ENCODE peak calls at places on chromosomes 1 and 21, in nine cellular contexts. R is Peyer's patch, F is spleen, K is psoas muscle, H is upper lobe of right lung, L is MM.1S, V is ascending aorta, C is Panc1, Q is lower lobe of right lung. U is an unnamed sample.

GRCh38 chr21:32392299-32392879 is 423 bp downstream of the URB1 start:
- DNase-seq in R (no peak), F (no peak), K (no peak), H (no peak), L (peak; percentile 43), V (no peak), C (no peak), Q (no peak), U (no peak)

GRCh38 chr1:216894499-216894898 is 171.3 kb upstream of the ESRRG start:
- DNase-seq in R (no peak), F (no peak), K (no peak), H (no peak), L (no peak), V (no peak), C (no peak), Q (no peak), U (no peak)

GRCh38 chr1:87194856-87195255 is 133.8 kb upstream of the LMO4 start:
- DNase-seq in R (no peak), F (no peak), K (no peak), H (no peak), L (no peak), V (no peak), C (no peak), Q (no peak), U (no peak)

GRCh38 chr1:61403863-61404615 is 320.9 kb downstream of the TM2D1 start:
- DNase-seq in R (no peak), F (no peak), K (no peak), H (no peak), L (no peak), V (no peak), C (no peak), Q (no peak), U (peak; percentile 25)

GRCh38 chr21:25283720-25284119 is 323.6 kb downstream of the MRPL39 start:
- DNase-seq in R (no peak), F (no peak), K (no peak), H (no peak), L (peak; percentile 59), V (no peak), C (no peak), Q (no peak), U (no peak)

GRCh38 chr1:65948609-65949229 is 156.0 kb downstream of the PDE4B start:
- DNase-seq in R (no peak), F (no peak), K (no peak), H (no peak), L (no peak), V (no peak), C (no peak), Q (no peak), U (no peak)

GRCh38 chr1:19974822-19975416 is 4.5 kb downstream of the PLA2G2A start:
- DNase-seq in R (peak; percentile 67), F (no peak), K (peak; percentile 60), H (no peak), L (no peak), V (no peak), C (peak; percentile 45), Q (no peak), U (peak; percentile 81)

GRCh38 chr1:24364605-24364974 is 45.4 kb downstream of the GRHL3 start:
- DNase-seq in R (peak; percentile 65), F (no peak), K (no peak), H (no peak), L (no peak), V (no peak), C (no peak), Q (no peak), U (peak; percentile 75)

GRCh38 chr1:83641828-83642443 is 357.0 kb downstream of the TTLL7 start:
- DNase-seq in R (no peak), F (no peak), K (no peak), H (no peak), L (no peak), V (no peak), C (no peak), Q (no peak), U (no peak)

GRCh38 chr1:36411674-36412648 is 14.3 kb upstream of the LSM10 start:
- DNase-seq in R (no peak), F (no peak), K (no peak), H (no peak), L (peak; percentile 46), V (no peak), C (no peak), Q (no peak), U (no peak)

GRCh38 chr1:229007701-229008100 is 263.2 kb upstream of the RAB4A start:
- DNase-seq in R (no peak), F (no peak), K (no peak), H (no peak), L (no peak), V (no peak), C (no peak), Q (no peak), U (no peak)

GRCh38 chr1:38465463-38465862 is 394.1 kb downstream of the RRAGC start:
- DNase-seq in R (no peak), F (no peak), K (no peak), H (no peak), L (no peak), V (no peak), C (no peak), Q (no peak), U (no peak)

GRCh38 chr1:247338723-247339270 is 7.1 kb upstream of the ZNF496 start:
- DNase-seq in R (no peak), F (no peak), K (no peak), H (no peak), L (no peak), V (no peak), C (no peak), Q (no peak), U (no peak)

GRCh38 chr1:108199231-108199657 is 899 bp downstream of the SLC25A24 start:
- DNase-seq in R (peak; percentile 59), F (no peak), K (no peak), H (no peak), L (no peak), V (no peak), C (no peak), Q (no peak), U (peak; percentile 60)

GRCh38 chr1:210332719-210333398 is 4.2 kb downstream of the HHAT start:
- DNase-seq in R (peak; percentile 78), F (no peak), K (no peak), H (no peak), L (peak; percentile 99), V (peak; percentile 59), C (no peak), Q (no peak), U (no peak)

GRCh38 chr1:178451529-178451928 is 45.2 kb downstream of the CLEC20A start:
- DNase-seq in R (no peak), F (no peak), K (no peak), H (no peak), L (no peak), V (no peak), C (no peak), Q (no peak), U (no peak)

GRCh38 chr1:184069675-184070074 is 18.1 kb downstream of the TSEN15 start:
- DNase-seq in R (no peak), F (no peak), K (no peak), H (no peak), L (no peak), V (no peak), C (no peak), Q (no peak), U (no peak)

DNA sequence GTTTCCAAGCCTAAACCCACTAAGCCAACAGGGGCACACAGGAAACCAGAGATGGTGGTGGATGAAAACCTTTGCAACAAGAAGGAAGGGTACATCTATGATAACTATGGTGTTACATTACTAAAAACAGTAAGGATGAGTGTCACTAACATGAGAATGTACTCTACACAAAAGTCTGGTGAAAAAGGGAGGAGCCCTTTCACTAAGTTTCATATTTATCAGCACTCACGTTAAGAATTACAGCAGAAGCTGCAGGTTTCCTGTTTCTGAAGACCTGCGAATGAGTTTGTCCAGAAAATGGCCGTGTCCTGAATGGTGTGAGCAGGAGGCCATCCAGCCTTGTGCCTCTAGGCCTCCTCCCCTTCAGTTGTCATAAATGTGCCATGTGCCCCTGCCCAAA is 17.8 kb downstream of the ABCG1 start:
- DNase-seq in R (no peak), F (no peak), K (peak; percentile 10), H (no peak), L (peak; percentile 26), V (no peak), C (no peak), Q (no peak), U (no peak)
- H3K4me1 ChIP-seq in R (peaks cover 58% of the 10 kb centered on the region), F (peaks cover 94% of the 10 kb centered on the region), K (peaks cover 55% of the 10 kb centered on the region), H (peaks cover 64% of the 10 kb centered on the region), L (peaks cover 55% of the 10 kb centered on the region), V (peaks cover 17% of the 10 kb centered on the region), C (peaks cover 15% of the 10 kb centered on the region), Q (peaks cover 75% of the 10 kb centered on the region), U (peaks cover 26% of the 10 kb centered on the region)

DNA sequence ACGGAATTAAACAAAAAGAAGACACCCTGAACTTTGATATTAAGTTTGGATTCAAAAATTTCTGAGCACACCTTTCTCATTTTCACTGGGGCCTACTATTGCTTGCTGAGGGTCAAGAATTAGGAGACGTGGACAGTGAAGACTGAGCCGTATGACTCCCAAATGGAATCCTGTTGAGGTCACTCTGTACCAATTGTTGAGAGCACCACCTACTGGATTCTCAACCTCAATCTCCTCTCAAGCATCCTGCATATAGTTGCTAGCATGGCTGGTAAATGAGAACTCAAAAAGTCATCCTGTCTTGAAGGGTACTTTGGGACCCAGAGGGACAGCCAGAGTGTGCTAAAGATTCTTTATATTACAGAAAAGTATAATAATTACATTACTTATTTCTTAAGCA is 20.2 kb upstream of the MTR start:
- DNase-seq in R (no peak), F (no peak), K (no peak), H (no peak), L (no peak), V (no peak), C (no peak), Q (no peak), U (no peak)
- H3K27ac ChIP-seq in R (no peak overlapping the region), F (no peak overlapping the region), K (no peak overlapping the region), H (no peak overlapping the region), L (no peak overlapping the region), V (no peak overlapping the region), C (no peak overlapping the region), Q (no peak overlapping the region), U (no peak overlapping the region)

DNA sequence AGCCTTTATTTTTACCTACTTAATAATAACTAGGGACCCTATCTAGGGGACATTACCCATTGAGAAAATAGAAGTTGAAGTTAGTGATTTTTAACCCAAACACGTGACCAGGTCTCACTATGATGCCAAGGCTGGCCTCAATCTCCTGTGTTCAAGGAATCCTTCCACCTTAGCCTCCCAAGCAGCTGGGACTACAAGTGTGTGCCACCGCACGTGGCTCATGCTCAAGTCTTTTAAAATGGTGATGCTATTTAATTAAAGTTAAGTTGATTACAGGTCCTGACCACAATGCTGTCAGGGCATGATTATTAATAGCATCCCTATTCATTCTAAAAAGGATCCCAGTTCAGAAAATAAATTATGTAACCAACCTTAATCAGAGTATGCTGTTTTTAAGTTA is 25.0 kb downstream of the FUBP1 start:
- DNase-seq in R (no peak), F (no peak), K (no peak), H (no peak), L (no peak), V (no peak), C (no peak), Q (no peak), U (no peak)
- H3K4me1 ChIP-seq in R (peaks cover 4% of the 10 kb centered on the region), F (peaks cover 48% of the 10 kb centered on the region), K (peaks cover 3% of the 10 kb centered on the region), H (peaks cover 4% of the 10 kb centered on the region), L (peaks cover 55% of the 10 kb centered on the region), V (peaks cover 2% of the 10 kb centered on the region), C (no peaks in the 10 kb centered on the region), Q (peaks cover 7% of the 10 kb centered on the region), U (no peaks in the 10 kb centered on the region)

DNA sequence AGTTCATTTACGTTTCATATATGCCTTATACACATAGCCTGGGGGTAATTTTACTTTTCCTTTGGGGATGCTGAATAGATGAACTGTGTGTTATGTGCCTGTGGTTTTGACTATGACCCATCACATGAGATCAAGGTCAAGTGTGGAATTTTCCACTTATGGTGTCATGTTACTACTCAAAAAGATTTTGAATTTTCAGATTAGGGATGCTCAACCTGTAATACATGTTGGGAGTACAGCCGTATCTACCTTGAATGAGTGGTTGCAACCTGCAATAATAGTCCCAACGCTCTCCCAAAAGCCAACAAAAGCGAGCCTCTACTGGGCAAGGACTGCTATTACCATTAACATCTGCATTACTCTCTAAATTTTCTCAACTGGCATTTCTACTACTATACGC is 68.5 kb upstream of the SDC3 start:
- DNase-seq in R (no peak), F (no peak), K (no peak), H (no peak), L (peak; percentile 2), V (no peak), C (no peak), Q (no peak), U (no peak)
- H3K27ac ChIP-seq in R (no peak overlapping the region), F (no peak overlapping the region), K (peak overlapping the region; percentile 33), H (no peak overlapping the region), L (no peak overlapping the region), V (peak overlapping the region; percentile 48), C (no peak overlapping the region), Q (no peak overlapping the region), U (no peak overlapping the region)

U was measured in colonic mucosa.